ENCODE peak calls at places on chromosomes 1 and 21, in four cellular contexts. K, O, Q and Y are unnamed samples.

GRCh38 chr1:43317817-43318471 is 17.2 kb downstream of the TIE1 start:
- DNase-seq in O (peak), Q (no peak), K (no peak), Y (no peak)

GRCh38 chr21:36567216-36567917 is 87.4 kb upstream of the CLDN14 start:
- DNase-seq in K (no peak), O (no peak), Q (no peak), Y (no peak)

GRCh38 chr21:33434770-33435360 is 31.7 kb downstream of the IFNGR2 start:
- DNase-seq in K (no peak), Q (no peak), O (peak), Y (no peak)

GRCh38 chr21:37454869-37455503 is 88.4 kb downstream of the DYRK1A start:
- DNase-seq in K (no peak), O (no peak), Q (no peak), Y (no peak)

GRCh38 chr21:44574457-44575306 is 1.2 kb downstream of the KRTAP10-4 start:
- DNase-seq in O (no peak), Q (peak), K (no peak), Y (no peak)

GRCh38 chr21:17921579-17922530 is 102.7 kb upstream of the C21orf91 start:
- DNase-seq in K (no peak), O (peak), Q (peak), Y (no peak)

GRCh38 chr21:22791986-22792560 is 1793.9 kb downstream of the NCAM2 start:
- DNase-seq in Q (peak), O (peak), K (no peak), Y (no peak)

GRCh38 chr1:27133990-27134389 is 20.9 kb downstream of the SLC9A1 start:
- DNase-seq in O (no peak), K (no peak), Q (no peak), Y (no peak)

GRCh38 chr1:85494957-85495266 is 30.0 kb upstream of the DDAH1 start:
- DNase-seq in O (peak), Q (peak), K (no peak), Y (no peak)

GRCh38 chr1:12442217-12442616 is 175.8 kb downstream of the DHRS3 start:
- DNase-seq in O (no peak), K (no peak), Q (no peak), Y (no peak)

GRCh38 chr1:16116625-16117024 is 39.2 kb downstream of the EPHA2 start:
- DNase-seq in O (no peak), K (no peak), Q (no peak), Y (peak)

GRCh38 chr1:16118706-16119105 is 37.2 kb downstream of the EPHA2 start:
- DNase-seq in O (no peak), Q (no peak), K (no peak), Y (peak)

GRCh38 chr1:16115468-16116363 is 40.2 kb downstream of the EPHA2 start:
- DNase-seq in O (no peak), Q (peak), K (peak), Y (peak)

GRCh38 chr1:16117936-16118335 is 37.9 kb downstream of the EPHA2 start:
- DNase-seq in O (no peak), Q (no peak), K (no peak), Y (peak)

GRCh38 chr1:16117369-16117768 is 38.5 kb downstream of the EPHA2 start:
- DNase-seq in K (no peak), Q (no peak), O (no peak), Y (no peak)
- H3K9ac ChIP-seq in K (no peak), Q (no peak), O (no peak), Y (no peak)

DNA sequence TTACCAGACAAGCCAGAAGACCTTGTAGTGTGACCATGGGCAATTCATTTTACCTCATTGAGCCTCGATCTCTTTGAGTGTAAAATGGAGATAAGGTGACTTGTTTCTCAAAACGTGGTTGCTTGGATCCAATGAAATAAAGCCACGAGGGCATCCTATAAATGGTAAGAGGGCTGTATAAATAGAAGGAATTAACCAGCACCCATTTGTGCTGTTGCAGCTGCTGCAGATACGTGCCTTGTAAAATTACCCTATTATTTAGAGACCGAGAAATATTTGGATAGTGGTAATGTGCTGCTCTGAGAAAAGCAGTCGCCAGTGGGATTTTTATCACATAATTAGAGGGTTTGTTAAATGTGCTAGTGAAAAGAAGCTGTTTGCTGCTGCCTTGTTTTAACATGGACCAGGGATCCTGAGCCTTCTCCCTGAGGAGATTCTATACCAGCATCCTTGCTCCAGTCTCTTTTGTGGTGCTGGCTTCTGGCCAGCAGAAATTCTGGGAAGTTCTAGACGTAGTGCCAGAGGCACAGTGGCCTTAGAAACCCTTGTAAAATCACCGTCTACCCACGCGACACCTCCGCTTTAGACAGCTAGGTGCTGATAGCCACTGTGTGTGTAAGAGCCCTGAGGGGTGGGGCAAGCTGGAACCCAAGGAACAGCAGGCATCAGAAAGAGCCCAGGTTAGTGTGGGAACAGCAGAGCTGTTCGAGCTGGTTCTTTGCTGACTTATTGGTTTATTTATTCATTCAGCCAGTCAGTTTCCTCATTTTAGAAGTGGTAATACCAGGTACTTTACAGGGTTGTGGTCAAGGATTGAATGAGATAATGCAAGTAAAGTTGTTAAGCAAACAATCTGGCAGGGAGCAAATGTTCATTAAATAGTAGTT is 137.5 kb downstream of the NOS1AP start:
- DNase-seq in Q (no peak), O (no peak), K (no peak), Y (no peak)
- H3K4me2 ChIP-seq in Q (no peak), O (no peak), K (no peak), Y (no peak)

DNA sequence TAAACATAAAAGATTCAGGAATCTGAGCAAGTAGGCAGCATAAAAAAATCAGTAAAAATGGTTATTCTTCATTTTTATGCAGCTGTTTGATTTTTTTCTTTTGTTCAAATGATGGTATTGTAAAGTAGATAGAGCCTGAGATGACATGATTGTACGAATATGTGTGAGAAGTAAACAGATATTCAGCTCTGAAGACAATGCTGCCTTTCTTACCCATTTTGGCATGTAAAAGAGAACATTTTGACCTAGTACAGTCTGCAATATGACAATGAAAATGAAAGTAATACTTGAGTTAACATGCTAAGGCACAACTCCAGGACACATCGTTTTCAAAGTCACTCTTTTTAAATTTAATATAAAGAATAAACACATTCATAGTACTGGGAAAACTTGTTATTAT is 95.7 kb upstream of the NCAM2 start:
- DNase-seq in Q (no peak), K (no peak), O (no peak), Y (no peak)
- H3K9ac ChIP-seq in Q (no peak), K (no peak), O (no peak), Y (no peak)

GRCh38 chr1:86619313-86619712 is 72.4 kb downstream of the CLCA4 start:
- DNase-seq in O (no peak), K (no peak), Q (no peak), Y (no peak)

GRCh38 chr1:86616871-86617270 is 70.0 kb downstream of the CLCA4 start:
- DNase-seq in O (no peak), K (no peak), Q (no peak), Y (no peak)

GRCh38 chr1:86621286-86621685 is 74.4 kb downstream of the CLCA4 start:
- DNase-seq in Q (no peak), O (no peak), K (no peak), Y (no peak)

GRCh38 chr1:86618358-86618757 is 71.5 kb downstream of the CLCA4 start:
- DNase-seq in Q (peak), O (no peak), K (no peak), Y (no peak)

DNA sequence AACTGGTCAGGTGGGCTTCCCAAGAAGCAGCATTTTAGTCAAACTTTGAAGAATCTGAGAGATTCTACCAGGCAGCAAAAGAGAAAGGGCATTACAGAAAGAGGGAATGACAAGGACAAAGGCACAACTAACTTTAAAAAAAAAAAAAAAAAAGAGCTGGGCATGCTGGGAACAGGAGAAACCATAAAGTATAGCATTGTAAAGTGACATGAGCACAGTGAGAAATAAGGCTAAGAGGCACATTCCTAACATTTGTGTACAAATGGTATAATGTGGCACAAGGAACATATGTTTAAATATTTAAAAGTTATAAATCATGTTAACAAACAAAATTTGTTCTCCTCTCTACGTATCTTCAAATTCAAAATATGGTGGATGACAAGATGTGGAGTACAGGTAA is 69.6 kb downstream of the CLCA4 start:
- DNase-seq in O (no peak), K (no peak), Q (no peak), Y (no peak)
- H3K4me2 ChIP-seq in O (no peak), K (no peak), Q (no peak), Y (no peak)

GRCh38 chr1:145979746-145980435 is 15.4 kb downstream of the POLR3GL start:
- DNase-seq in K (no peak), O (no peak), Q (no peak), Y (no peak)
- H3K9ac ChIP-seq in K (no peak), O (peak), Q (no peak), Y (no peak)

GRCh38 chr1:207020709-207021107 is 11.8 kb downstream of the C1orf116 start:
- DNase-seq in O (peak), Q (no peak), K (no peak), Y (no peak)

GRCh38 chr1:207019161-207019560 is 13.4 kb downstream of the C1orf116 start:
- DNase-seq in Q (no peak), K (no peak), O (no peak), Y (no peak)

GRCh38 chr1:207018707-207019106 is 13.8 kb downstream of the C1orf116 start:
- DNase-seq in K (no peak), Q (no peak), O (no peak), Y (no peak)

GRCh38 chr1:207021139-207021861 is 11.3 kb downstream of the C1orf116 start:
- DNase-seq in O (peak), Q (peak), K (no peak), Y (no peak)

DNA sequence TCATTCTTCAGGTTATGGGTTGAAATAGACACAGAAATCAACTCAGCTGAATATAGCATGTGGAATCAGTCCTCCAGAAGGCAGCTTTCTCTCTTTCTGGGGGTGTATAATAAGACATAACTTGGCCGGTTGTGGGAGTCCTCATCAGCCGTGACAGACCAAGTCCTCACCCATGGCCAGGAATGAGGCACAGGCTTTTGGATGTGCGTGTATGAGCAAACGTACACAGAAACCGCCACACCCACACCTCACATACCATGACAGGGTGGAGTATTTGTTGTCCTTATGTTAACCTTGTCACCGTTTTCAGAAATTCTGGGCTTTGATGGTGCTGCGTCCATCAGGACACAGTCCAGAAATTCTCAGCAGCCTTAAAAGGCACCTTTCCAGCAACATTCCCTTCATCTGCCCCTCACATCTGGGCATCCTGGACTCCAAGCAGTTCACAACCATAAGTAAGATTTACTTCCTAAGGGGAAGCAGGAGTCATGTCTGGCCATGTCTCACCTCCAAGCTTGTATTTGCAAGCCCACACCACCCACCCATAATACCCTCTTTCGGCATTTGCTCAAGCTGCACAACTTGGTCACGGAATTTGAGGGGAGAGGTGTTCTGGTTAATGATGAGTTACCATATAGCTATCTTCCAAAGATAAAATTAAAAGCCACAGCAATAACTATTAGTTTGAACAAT is 12.4 kb downstream of the C1orf116 start:
- DNase-seq in K (no peak), Q (no peak), O (no peak), Y (no peak)
- H3K4me2 ChIP-seq in K (no peak), Q (no peak), O (no peak), Y (no peak)